ENCODE peak calls at places on chromosomes 5 and 9, in seven cellular contexts. Z is naive thymus-derived CD4-positive, alpha-beta T cell; W is mesenchymal stem cell; H is heart right ventricle; O is left ventricle myocardium inferior; M is CD8-positive, alpha-beta memory T cell; I is esophagus squamous epithelium. K is an unnamed sample. For H3K4me1, the result is how much of the 10 kb centered on the place peaks cover.

GRCh38 chr9:133658442-133659431 is 22.6 kb downstream of the DBH start:
- DNase-seq in Z (peak), W (peak), H (peak), O (peak), M (no peak), I (no peak), K (no peak)

GRCh38 chr5:137254153-137254552 is 245.0 kb downstream of the SPOCK1 start:
- DNase-seq in Z (no peak), W (no peak), H (no peak), O (no peak), M (no peak), I (no peak), K (no peak)

GRCh38 chr5:122844136-122844915 is 1.1 kb upstream of the SNX24 start:
- DNase-seq in Z (no peak), W (peak), H (no peak), O (no peak), M (no peak), I (no peak), K (no peak)

GRCh38 chr5:22557251-22557650 is 295.9 kb downstream of the CDH12 start:
- DNase-seq in Z (no peak), W (no peak), H (no peak), O (no peak), M (no peak), I (no peak), K (no peak)

GRCh38 chr5:78541058-78541624 is 107.4 kb downstream of the LHFPL2 start:
- DNase-seq in Z (no peak), W (no peak), H (no peak), O (no peak), M (no peak), I (no peak), K (no peak)

GRCh38 chr9:89781838-89782237 is 177.0 kb downstream of the GADD45G start:
- DNase-seq in Z (no peak), W (no peak), H (no peak), O (no peak), M (no peak), I (no peak), K (no peak)

GRCh38 chr5:52786937-52787599 is 648 bp upstream of the ITGA1 start:
- DNase-seq in Z (peak), W (peak), H (no peak), O (no peak), M (no peak), I (no peak), K (no peak)

GRCh38 chr9:126703330-126704156 is 89.8 kb downstream of the LMX1B start:
- DNase-seq in Z (no peak), W (no peak), H (no peak), O (no peak), M (no peak), I (no peak), K (no peak)

GRCh38 chr5:3393122-3393963 is 202.3 kb upstream of the IRX1 start:
- DNase-seq in Z (no peak), W (no peak), H (no peak), O (no peak), M (no peak), I (no peak), K (no peak)

GRCh38 chr9:7216004-7216821 is 458.4 kb downstream of the KDM4C start:
- DNase-seq in Z (no peak), W (peak), H (no peak), O (no peak), M (no peak), I (no peak), K (no peak)

GRCh38 chr5:1538276-1538675 is 14.5 kb upstream of the LPCAT1 start:
- DNase-seq in Z (no peak), W (no peak), H (no peak), O (no peak), M (no peak), I (no peak), K (no peak)

GRCh38 chr5:169875091-169875727 is 105.1 kb downstream of the INSYN2B start:
- DNase-seq in Z (no peak), W (peak), H (no peak), O (no peak), M (no peak), I (no peak), K (no peak)

GRCh38 chr9:136204838-136205706 is at the start of gene LHX3:
- DNase-seq in Z (peak), W (peak), H (no peak), O (no peak), M (no peak), I (no peak), K (no peak)

GRCh38 chr5:112492291-112492690 is 73.2 kb upstream of the EPB41L4A start:
- DNase-seq in Z (no peak), W (peak), H (peak), O (peak), M (no peak), I (peak), K (no peak)

GRCh38 chr9:82423700-82424099 is 435.1 kb downstream of the SPATA31D1 start:
- DNase-seq in Z (no peak), W (no peak), H (no peak), O (no peak), M (no peak), I (no peak), K (no peak)

GRCh38 chr5:39200081-39200480 is 19.3 kb downstream of the FYB1 start:
- DNase-seq in Z (no peak), W (no peak), H (no peak), O (no peak), M (no peak), I (no peak), K (no peak)

GRCh38 chr9:16032799-16033198 is 480.0 kb downstream of the CCDC171 start:
- DNase-seq in Z (no peak), W (no peak), H (no peak), O (no peak), M (no peak), I (no peak), K (no peak)

DNA sequence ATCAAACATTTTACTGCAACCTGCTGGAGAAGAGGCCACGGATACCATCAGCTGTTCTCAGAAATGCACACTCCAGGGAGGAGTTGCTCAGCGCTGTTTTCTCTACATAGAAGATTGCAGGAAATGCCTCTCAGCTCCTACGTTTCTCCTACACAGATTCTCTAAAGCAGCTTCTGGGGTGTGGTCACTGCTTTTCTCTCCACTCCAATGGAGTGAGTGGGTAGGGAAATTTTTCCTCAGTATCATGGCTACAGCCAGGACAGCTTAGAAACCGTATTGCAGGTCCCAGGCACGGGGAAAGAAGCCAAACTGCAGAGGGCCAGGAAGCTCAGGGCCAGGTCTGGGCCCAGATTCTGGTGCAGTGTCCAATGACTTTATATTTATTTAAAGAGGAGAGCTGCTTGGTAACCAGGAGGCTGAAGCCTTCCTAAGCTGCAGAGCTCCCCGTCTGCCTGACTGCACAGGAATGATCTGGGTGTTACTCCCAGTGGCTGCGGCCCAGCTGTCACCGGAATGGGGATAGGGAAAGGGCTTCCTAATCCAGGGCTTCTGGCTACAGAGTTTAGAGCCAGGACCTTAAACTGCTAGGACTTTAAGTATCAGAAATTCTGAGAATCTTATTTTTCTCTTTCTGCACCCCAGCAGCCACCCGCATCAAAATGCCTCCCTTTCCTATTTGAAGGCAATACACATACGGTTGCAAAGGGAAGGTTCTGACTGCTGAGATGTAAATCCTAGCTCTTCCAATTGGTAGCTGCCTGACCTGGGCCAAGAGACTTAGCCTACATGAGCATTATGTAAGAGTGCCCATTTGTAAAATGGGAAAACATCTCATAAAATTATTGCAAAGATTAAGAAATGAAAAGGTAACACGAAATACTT is 1.4 kb upstream of the SPTAN1 start:
- DNase-seq in Z (no peak), W (peak), H (peak), O (peak), M (no peak), I (no peak), K (no peak)
- H3K27ac ChIP-seq in Z (peak), W (peak), H (peak), O (peak), M (peak), I (peak), K (peak)

DNA sequence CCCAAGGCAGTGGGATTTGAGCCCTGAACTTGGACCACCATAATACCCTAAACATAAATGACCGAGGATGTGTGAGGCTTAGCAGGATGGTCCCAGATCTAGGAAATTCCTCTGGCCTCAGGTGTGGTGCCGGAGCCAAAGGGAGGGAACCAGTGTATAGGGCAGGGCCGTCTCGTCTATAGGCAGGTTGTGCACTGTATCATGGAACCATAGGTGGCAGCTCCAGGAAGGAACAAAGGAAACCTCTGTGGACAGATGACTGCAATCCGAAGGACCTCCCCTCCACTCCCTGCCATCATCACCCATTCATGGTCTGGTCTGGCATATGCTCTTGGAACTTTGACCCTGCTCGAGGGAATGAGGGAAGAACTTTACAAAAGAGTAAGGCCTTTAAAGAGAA is 2.9 kb upstream of the MACIR start:
- DNase-seq in Z (no peak), W (no peak), H (no peak), O (no peak), M (no peak), I (no peak), K (no peak)
- H3K4me1 ChIP-seq in Z (under half), W (under half), H (under half), O (under half), M (under half), I (under half), K (under half)

DNA sequence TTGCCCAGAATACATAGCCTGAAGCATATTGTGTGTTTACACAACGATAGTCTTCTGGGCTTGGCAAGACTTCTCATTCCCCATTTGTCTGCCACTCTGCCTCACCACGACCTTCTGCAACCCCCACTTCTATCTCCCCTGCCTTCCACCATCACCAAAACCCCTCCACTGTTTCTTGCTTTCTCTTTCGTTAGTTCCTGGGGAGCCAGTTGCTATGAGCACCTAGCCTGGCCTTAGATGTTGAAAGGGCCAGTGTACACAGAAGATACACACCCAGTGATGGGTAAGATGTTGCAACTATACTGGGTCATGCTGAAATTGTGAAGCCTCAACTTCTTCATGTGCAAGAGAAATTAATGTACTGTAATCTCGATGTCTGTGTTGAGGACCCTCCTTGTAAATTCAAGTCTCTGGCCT is 961 bp upstream of the RNF145 start:
- DNase-seq in Z (no peak), W (no peak), H (no peak), O (no peak), M (no peak), I (no peak), K (no peak)
- H3K27ac ChIP-seq in Z (peak), W (no peak), H (no peak), O (no peak), M (no peak), I (peak), K (no peak)

GRCh38 chr9:137836831-137837241 is 40.7 kb upstream of the CACNA1B start:
- DNase-seq in Z (no peak), W (no peak), H (no peak), O (no peak), M (no peak), I (no peak), K (no peak)
- H3K4me1 ChIP-seq in Z (under half), W (under half), H (under half), O (under half), M (under half), I (under half), K (under half)

GRCh38 chr5:173734716-173735115 is 118.3 kb upstream of the BOD1 start:
- DNase-seq in Z (no peak), W (no peak), H (no peak), O (no peak), M (no peak), I (no peak), K (no peak)
- H3K27ac ChIP-seq in Z (no peak), W (no peak), H (no peak), O (no peak), M (no peak), I (no peak), K (no peak)

GRCh38 chr5:151066920-151067319 is 13.9 kb downstream of the TNIP1 start:
- DNase-seq in Z (no peak), W (no peak), H (no peak), O (no peak), M (no peak), I (no peak), K (no peak)
- H3K4me1 ChIP-seq in Z (under half), W (half or more), H (half or more), O (half or more), M (half or more), I (half or more), K (half or more)